ENCODE peak calls at places on chromosomes 2 and 18, in nine cellular contexts. A, Q, C, I, K, Z, P, G and N are unnamed samples.

GRCh38 chr18:48852792-48853191 is 98.0 kb downstream of the SMAD7 start:
- DNase-seq in Q (no peak), I (no peak), Z (no peak), G (no peak), K (no peak), A (no peak), P (no peak), C (no peak), N (no peak)

GRCh38 chr2:234335676-234336228 is 161.1 kb downstream of the ARL4C start:
- DNase-seq in A (no peak), Z (no peak), I (peak), C (peak), Q (peak), K (peak), G (peak), P (peak), N (no peak)

GRCh38 chr2:236073246-236073645 is 94.9 kb downstream of the GBX2 start:
- DNase-seq in G (no peak), Z (peak), Q (no peak), K (no peak), A (no peak), P (no peak), I (no peak), C (no peak), N (no peak)

GRCh38 chr2:49686897-49687442 is 532.7 kb upstream of the FSHR start:
- DNase-seq in Q (no peak), C (no peak), Z (no peak), P (no peak), I (no peak), G (no peak), K (no peak), A (no peak), N (no peak)

GRCh38 chr2:81194581-81194980 is 890.0 kb upstream of the LRRTM1 start:
- DNase-seq in P (no peak), Z (no peak), Q (no peak), K (no peak), A (no peak), I (no peak), G (peak), C (peak), N (no peak)

GRCh38 chr2:206084468-206084869 is 1.5 kb downstream of the INO80D start:
- DNase-seq in G (peak), A (peak), Q (peak), Z (peak), I (peak), K (peak), P (peak), C (peak), N (peak)

GRCh38 chr18:25647404-25647803 is 295.4 kb upstream of the ZNF521 start:
- DNase-seq in C (no peak), Q (no peak), Z (no peak), A (no peak), K (no peak), I (no peak), G (no peak), P (no peak), N (no peak)

GRCh38 chr2:49813208-49813607 is 658.9 kb upstream of the FSHR start:
- DNase-seq in G (no peak), I (no peak), P (no peak), A (no peak), C (no peak), K (no peak), Q (no peak), Z (no peak), N (no peak)

GRCh38 chr2:84481702-84482101 is 22.6 kb upstream of the SUCLG1 start:
- DNase-seq in Z (no peak), K (no peak), P (peak), I (no peak), Q (no peak), A (no peak), C (no peak), G (no peak), N (no peak)

GRCh38 chr2:9699139-9699823 is 68.5 kb upstream of the YWHAQ start:
- DNase-seq in I (no peak), Z (peak), G (no peak), Q (no peak), K (peak), A (no peak), C (no peak), P (peak), N (no peak)

GRCh38 chr2:112626604-112627059 is 19.1 kb upstream of the SLC20A1 start:
- DNase-seq in I (peak), Z (peak), K (peak), C (peak), A (no peak), G (peak), P (peak), Q (peak), N (no peak)

GRCh38 chr2:160909781-160910242 is 250.4 kb upstream of the TANK start:
- DNase-seq in C (no peak), A (no peak), P (peak), Z (no peak), G (no peak), I (no peak), K (no peak), Q (no peak), N (no peak)

GRCh38 chr18:3728704-3729437 is 278.9 kb downstream of the TGIF1 start:
- DNase-seq in A (no peak), K (no peak), C (no peak), Z (no peak), G (no peak), P (no peak), I (no peak), Q (no peak), N (no peak)

GRCh38 chr2:10278763-10279471 is 23.8 kb upstream of the HPCAL1 start:
- DNase-seq in P (no peak), A (no peak), I (peak), Q (no peak), G (peak), K (peak), C (peak), Z (peak), N (no peak)

GRCh38 chr2:24050041-24050655 is 607 bp downstream of the FKBP1B start:
- DNase-seq in C (peak), Z (no peak), P (no peak), I (peak), A (peak), K (peak), G (peak), Q (peak), N (no peak)
- H3K27ac ChIP-seq in C (no peak), Z (no peak), P (no peak), I (peak), A (no peak), K (peak), G (peak), Q (no peak), N (peak)

GRCh38 chr18:79681484-79682387 is 2.1 kb downstream of the CTDP1 start:
- DNase-seq in Q (no peak), A (no peak), G (peak), P (no peak), Z (no peak), C (no peak), I (peak), K (no peak), N (no peak)

GRCh38 chr18:79680100-79680879 is 687 bp downstream of the CTDP1 start:
- DNase-seq in Z (peak), C (peak), K (no peak), Q (no peak), G (peak), P (peak), I (peak), A (peak), N (no peak)

GRCh38 chr18:79679552-79680099 is at the start of gene CTDP1:
- DNase-seq in P (peak), Z (peak), I (peak), K (peak), Q (peak), A (peak), G (peak), C (peak), N (peak)

GRCh38 chr18:79682481-79682880 is 2.9 kb downstream of the CTDP1 start:
- DNase-seq in Z (no peak), A (no peak), P (no peak), G (peak), C (no peak), I (peak), K (no peak), Q (no peak), N (no peak)

GRCh38 chr18:79680891-79681339 is 1.3 kb downstream of the CTDP1 start:
- DNase-seq in P (no peak), C (peak), K (no peak), A (no peak), I (peak), G (peak), Q (no peak), Z (no peak), N (no peak)
- H3K27ac ChIP-seq in P (peak), C (no peak), K (no peak), A (no peak), I (no peak), G (no peak), Q (no peak), Z (peak), N (no peak)

GRCh38 chr2:217941339-217941738 is 61.5 kb downstream of the TNS1 start:
- DNase-seq in A (no peak), K (no peak), Z (no peak), C (peak), Q (no peak), G (no peak), I (no peak), P (no peak), N (no peak)

GRCh38 chr2:217943379-217944321 is 59.1 kb downstream of the TNS1 start:
- DNase-seq in K (peak), Q (peak), C (peak), Z (peak), A (peak), I (peak), P (peak), G (peak), N (no peak)

GRCh38 chr2:217940261-217941220 is 62.3 kb downstream of the TNS1 start:
- DNase-seq in C (peak), G (no peak), Q (peak), Z (no peak), P (no peak), A (no peak), K (no peak), I (no peak), N (no peak)

GRCh38 chr2:217942731-217943335 is 60.0 kb downstream of the TNS1 start:
- DNase-seq in P (no peak), I (no peak), G (no peak), K (no peak), Q (no peak), C (peak), A (no peak), Z (no peak), N (no peak)

GRCh38 chr2:217941886-217942728 is 60.7 kb downstream of the TNS1 start:
- DNase-seq in Q (no peak), I (no peak), Z (no peak), C (peak), G (peak), K (no peak), P (no peak), A (no peak), N (no peak)
- H3K27ac ChIP-seq in Q (peak), I (no peak), Z (no peak), C (peak), G (peak), K (peak), P (no peak), A (no peak), N (no peak)

GRCh38 chr18:57543560-57543959 is 42.9 kb downstream of the FECH start:
- DNase-seq in C (no peak), I (no peak), A (no peak), P (no peak), K (no peak), G (no peak), Z (no peak), Q (no peak), N (no peak)
- H3K27ac ChIP-seq in C (no peak), I (no peak), A (no peak), P (no peak), K (no peak), G (no peak), Z (no peak), Q (no peak), N (no peak)

DNA sequence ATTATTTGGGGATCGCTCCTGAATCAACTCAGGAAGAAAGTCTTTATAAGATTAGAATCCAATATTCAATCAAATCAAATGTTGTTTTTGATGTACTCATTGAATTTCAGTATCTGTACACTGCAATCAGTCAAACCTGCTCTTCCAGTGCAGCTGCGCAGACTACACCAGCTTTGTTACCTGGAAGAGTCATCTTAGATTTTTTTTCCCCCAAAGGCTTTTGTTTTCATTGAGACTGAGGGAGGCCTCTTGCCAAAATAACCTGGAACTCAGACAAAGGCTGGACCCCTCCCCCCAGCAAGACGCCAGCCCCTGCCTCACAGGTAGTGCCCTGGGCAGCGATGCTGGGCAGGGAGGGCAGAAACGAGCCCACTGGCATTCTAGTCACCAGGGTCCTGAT is 74.8 kb downstream of the ARHGEF4 start:
- DNase-seq in I (no peak), P (no peak), G (no peak), K (no peak), C (no peak), A (no peak), Q (no peak), Z (no peak), N (no peak)
- H3K27ac ChIP-seq in I (no peak), P (no peak), G (no peak), K (no peak), C (no peak), A (no peak), Q (no peak), Z (no peak), N (peak)

GRCh38 chr2:120683701-120684100 is 52.0 kb upstream of the GLI2 start:
- DNase-seq in G (no peak), P (no peak), I (peak), A (no peak), Q (no peak), C (no peak), K (peak), Z (no peak), N (no peak)
- H3K27ac ChIP-seq in G (no peak), P (peak), I (no peak), A (no peak), Q (no peak), C (no peak), K (no peak), Z (no peak), N (no peak)